ENCODE peak calls at places on chromosomes 3 and 15, in four cellular contexts. One of them, this sample, is unnamed.

GRCh38 chr3:25257026-25257425 is 171.0 kb upstream of the RARB start:
- DNase-seq in epithelial cell of esophagus: peak
- DNase-seq in ovary: no peak
- DNase-seq in neural crest cell: no peak
- DNase-seq in this sample: no peak

GRCh38 chr3:101942356-101942755 is 93.0 kb downstream of the NFKBIZ start:
- DNase-seq in neural crest cell: no peak
- DNase-seq in ovary: no peak
- DNase-seq in epithelial cell of esophagus: no peak
- DNase-seq in this sample: no peak

GRCh38 chr15:97081666-97082226 is 751.2 kb downstream of the NR2F2 start:
- DNase-seq in epithelial cell of esophagus: no peak
- DNase-seq in neural crest cell: no peak
- DNase-seq in ovary: no peak
- DNase-seq in this sample: no peak

GRCh38 chr15:72231847-72232461 is 964 bp upstream of the PKM start:
- DNase-seq in ovary: no peak
- DNase-seq in neural crest cell: no peak
- DNase-seq in epithelial cell of esophagus: peak
- DNase-seq in this sample: no peak

GRCh38 chr3:41033956-41034519 is 165.3 kb upstream of the CTNNB1 start:
- DNase-seq in epithelial cell of esophagus: no peak
- DNase-seq in neural crest cell: no peak
- DNase-seq in ovary: no peak
- DNase-seq in this sample: no peak

GRCh38 chr15:37102315-37103021 is 2.1 kb upstream of the MEIS2 start:
- DNase-seq in ovary: peak
- DNase-seq in neural crest cell: no peak
- DNase-seq in epithelial cell of esophagus: no peak
- DNase-seq in this sample: peak

GRCh38 chr15:93880358-93880757 is 351.0 kb upstream of the MCTP2 start:
- DNase-seq in epithelial cell of esophagus: no peak
- DNase-seq in neural crest cell: no peak
- DNase-seq in ovary: no peak
- DNase-seq in this sample: no peak

GRCh38 chr15:43268111-43269105 is 1.7 kb upstream of the TGM5 start:
- DNase-seq in ovary: no peak
- DNase-seq in epithelial cell of esophagus: peak
- DNase-seq in neural crest cell: no peak
- DNase-seq in this sample: peak

GRCh38 chr3:125260158-125260557 is 47.6 kb upstream of the SLC12A8 start:
- DNase-seq in epithelial cell of esophagus: no peak
- DNase-seq in neural crest cell: no peak
- DNase-seq in ovary: no peak
- DNase-seq in this sample: no peak

DNA sequence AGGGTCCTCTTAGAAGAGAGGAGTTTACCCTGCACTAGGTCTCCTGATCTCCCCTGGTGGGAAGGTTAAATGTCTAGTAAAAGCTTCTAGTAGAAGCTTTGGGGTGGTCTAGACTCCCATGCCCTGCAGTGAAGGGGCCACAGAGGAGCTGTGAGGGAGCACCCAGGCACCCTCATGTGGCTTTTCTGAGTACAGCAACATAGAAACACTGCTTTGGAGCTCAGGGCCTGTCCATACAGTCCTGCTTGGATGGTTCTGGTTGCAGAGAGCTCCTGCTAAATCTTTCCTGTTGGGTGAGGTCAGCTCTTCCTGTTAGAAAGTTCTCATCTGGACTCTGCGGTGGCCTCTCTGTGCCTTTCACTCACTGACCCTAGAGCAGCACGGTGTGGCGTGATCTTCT is 47.8 kb downstream of the GPD1L start:
- DNase-seq in neural crest cell: no peak
- DNase-seq in ovary: no peak
- DNase-seq in epithelial cell of esophagus: peak
- DNase-seq in this sample: no peak
- TF ChIP-seq CTCF in neural crest cell: peak
- TF ChIP-seq CTCF in ovary: no peak
- TF ChIP-seq CTCF in epithelial cell of esophagus: peak
- TF ChIP-seq CTCF in this sample: peak

GRCh38 chr3:22091329-22091728 is 340.3 kb upstream of the ZNF385D start:
- DNase-seq in epithelial cell of esophagus: no peak
- DNase-seq in neural crest cell: no peak
- DNase-seq in ovary: no peak
- DNase-seq in this sample: no peak

DNA sequence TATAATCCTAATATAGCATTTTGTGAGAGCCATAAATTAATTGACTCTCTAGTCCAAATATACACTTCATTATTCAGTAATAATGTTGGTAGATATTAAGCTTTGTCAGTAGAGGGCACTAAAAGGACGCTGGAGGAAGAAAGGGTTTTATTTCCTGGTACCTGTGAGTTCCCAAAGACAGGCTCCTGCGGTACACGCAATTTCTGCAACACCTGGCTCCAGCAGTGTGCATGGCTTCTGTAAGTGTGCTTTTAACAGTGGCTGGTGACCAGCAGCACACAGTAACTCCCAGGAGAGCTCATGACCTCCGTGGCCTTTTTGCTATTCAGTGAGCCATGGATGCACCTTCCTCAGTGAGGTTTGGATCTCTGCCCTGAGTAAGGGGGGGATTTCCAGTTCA is 338.3 kb upstream of the ZNF385D start:
- DNase-seq in epithelial cell of esophagus: peak
- DNase-seq in neural crest cell: no peak
- DNase-seq in ovary: no peak
- DNase-seq in this sample: peak
- TF ChIP-seq CTCF in epithelial cell of esophagus: peak
- TF ChIP-seq CTCF in neural crest cell: peak
- TF ChIP-seq CTCF in ovary: no peak
- TF ChIP-seq CTCF in this sample: peak

GRCh38 chr3:103295974-103296570 is 861.3 kb downstream of the ZPLD1 start:
- DNase-seq in ovary: no peak
- DNase-seq in neural crest cell: no peak
- DNase-seq in epithelial cell of esophagus: peak
- DNase-seq in this sample: no peak
- TF ChIP-seq CTCF in ovary: no peak
- TF ChIP-seq CTCF in neural crest cell: peak
- TF ChIP-seq CTCF in epithelial cell of esophagus: peak
- TF ChIP-seq CTCF in this sample: peak

GRCh38 chr3:119524931-119525662 is 26.8 kb downstream of the TIMMDC1 start:
- DNase-seq in neural crest cell: no peak
- DNase-seq in epithelial cell of esophagus: peak
- DNase-seq in ovary: no peak
- DNase-seq in this sample: no peak
- TF ChIP-seq CTCF in neural crest cell: no peak
- TF ChIP-seq CTCF in epithelial cell of esophagus: peak
- TF ChIP-seq CTCF in ovary: no peak
- TF ChIP-seq CTCF in this sample: no peak

This sample was measured in nephron progenitor cell.